ENCODE peak calls at places on chromosomes 16 and 17, in five cellular contexts. One of them, this sample, is unnamed. For H3K4me1, the result is how much of the 10 kb centered on the place peaks cover.

GRCh38 chr17:40915199-40915661 is 22.2 kb downstream of the KRT23 start:
- DNase-seq in cardiac muscle cell: peak
- DNase-seq in psoas muscle: no peak
- DNase-seq in tibial artery: no peak
- DNase-seq in heart left ventricle: no peak
- DNase-seq in this sample: no peak

GRCh38 chr16:424033-424622 is 1.3 kb upstream of the RAB11FIP3 start:
- DNase-seq in cardiac muscle cell: peak
- DNase-seq in psoas muscle: peak
- DNase-seq in tibial artery: peak
- DNase-seq in heart left ventricle: peak
- DNase-seq in this sample: no peak

GRCh38 chr17:2084129-2084765 is 29.3 kb downstream of the HIC1 start:
- DNase-seq in cardiac muscle cell: peak
- DNase-seq in psoas muscle: peak
- DNase-seq in tibial artery: peak
- DNase-seq in heart left ventricle: peak
- DNase-seq in this sample: no peak

GRCh38 chr16:15976929-15977637 is 27.7 kb downstream of the ABCC1 start:
- DNase-seq in cardiac muscle cell: peak
- DNase-seq in psoas muscle: peak
- DNase-seq in tibial artery: no peak
- DNase-seq in heart left ventricle: no peak
- DNase-seq in this sample: no peak

GRCh38 chr17:80119839-80120238 is 18.5 kb downstream of the GAA start:
- DNase-seq in cardiac muscle cell: no peak
- DNase-seq in psoas muscle: no peak
- DNase-seq in tibial artery: no peak
- DNase-seq in heart left ventricle: no peak
- DNase-seq in this sample: no peak

GRCh38 chr16:50866806-50867205 is 124.9 kb downstream of the CYLD start:
- DNase-seq in cardiac muscle cell: no peak
- DNase-seq in psoas muscle: no peak
- DNase-seq in tibial artery: no peak
- DNase-seq in heart left ventricle: no peak
- DNase-seq in this sample: no peak

GRCh38 chr17:39841202-39841601 is 22.9 kb downstream of the IKZF3 start:
- DNase-seq in cardiac muscle cell: no peak
- DNase-seq in psoas muscle: no peak
- DNase-seq in tibial artery: no peak
- DNase-seq in heart left ventricle: no peak
- DNase-seq in this sample: no peak

GRCh38 chr17:4375039-4375748 is 8.7 kb upstream of the UBE2G1 start:
- DNase-seq in cardiac muscle cell: no peak
- DNase-seq in psoas muscle: no peak
- DNase-seq in tibial artery: no peak
- DNase-seq in heart left ventricle: no peak
- DNase-seq in this sample: no peak

GRCh38 chr17:73799781-73800627 is 155.8 kb upstream of the SDK2 start:
- DNase-seq in cardiac muscle cell: no peak
- DNase-seq in psoas muscle: no peak
- DNase-seq in tibial artery: no peak
- DNase-seq in heart left ventricle: no peak
- DNase-seq in this sample: no peak

GRCh38 chr17:27733771-27734170 is 66.6 kb downstream of the NOS2 start:
- DNase-seq in cardiac muscle cell: no peak
- DNase-seq in psoas muscle: no peak
- DNase-seq in tibial artery: no peak
- DNase-seq in heart left ventricle: no peak
- DNase-seq in this sample: no peak

GRCh38 chr16:19717781-19718623 is at the start of the genes IQCK and KNOP1:
- DNase-seq in cardiac muscle cell: peak
- DNase-seq in psoas muscle: peak
- DNase-seq in tibial artery: peak
- DNase-seq in heart left ventricle: peak
- DNase-seq in this sample: peak

GRCh38 chr16:50315346-50315997 is 49.1 kb downstream of the ADCY7 start:
- DNase-seq in cardiac muscle cell: no peak
- DNase-seq in psoas muscle: no peak
- DNase-seq in tibial artery: no peak
- DNase-seq in heart left ventricle: no peak
- DNase-seq in this sample: no peak

GRCh38 chr17:74531231-74531761 is at the start of gene CD300LB:
- DNase-seq in cardiac muscle cell: no peak
- DNase-seq in psoas muscle: no peak
- DNase-seq in tibial artery: no peak
- DNase-seq in heart left ventricle: no peak
- DNase-seq in this sample: no peak

GRCh38 chr16:7097537-7097936 is 235.1 kb upstream of the RBFOX1 start:
- DNase-seq in cardiac muscle cell: no peak
- DNase-seq in psoas muscle: no peak
- DNase-seq in tibial artery: no peak
- DNase-seq in heart left ventricle: no peak
- DNase-seq in this sample: no peak

GRCh38 chr16:68444058-68444657 is 4.2 kb downstream of the SMPD3 start:
- DNase-seq in cardiac muscle cell: peak
- DNase-seq in psoas muscle: no peak
- DNase-seq in tibial artery: no peak
- DNase-seq in heart left ventricle: peak
- DNase-seq in this sample: peak

GRCh38 chr16:73058616-73059409 is 10.9 kb upstream of the ZFHX3 start:
- DNase-seq in cardiac muscle cell: peak
- DNase-seq in psoas muscle: peak
- DNase-seq in tibial artery: peak
- DNase-seq in heart left ventricle: peak
- DNase-seq in this sample: no peak

GRCh38 chr17:5583426-5584382 is 605 bp downstream of the NLRP1 start:
- DNase-seq in cardiac muscle cell: peak
- DNase-seq in psoas muscle: peak
- DNase-seq in tibial artery: peak
- DNase-seq in heart left ventricle: peak
- DNase-seq in this sample: no peak

GRCh38 chr17:56173958-56174357 is 20.7 kb downstream of the ANKFN1 start:
- DNase-seq in cardiac muscle cell: no peak
- DNase-seq in psoas muscle: peak
- DNase-seq in tibial artery: no peak
- DNase-seq in heart left ventricle: peak
- DNase-seq in this sample: no peak

GRCh38 chr17:39753514-39754160 is 15.9 kb downstream of the GRB7 start:
- DNase-seq in cardiac muscle cell: no peak
- DNase-seq in psoas muscle: peak
- DNase-seq in tibial artery: peak
- DNase-seq in heart left ventricle: peak
- DNase-seq in this sample: no peak

GRCh38 chr16:1884155-1884760 is 12.3 kb upstream of the MEIOB start:
- DNase-seq in cardiac muscle cell: peak
- DNase-seq in psoas muscle: no peak
- DNase-seq in tibial artery: no peak
- DNase-seq in heart left ventricle: no peak
- DNase-seq in this sample: no peak

GRCh38 chr17:43880420-43880991 is 26.8 kb downstream of the MPP2 start:
- DNase-seq in cardiac muscle cell: peak
- DNase-seq in psoas muscle: peak
- DNase-seq in tibial artery: no peak
- DNase-seq in heart left ventricle: no peak
- DNase-seq in this sample: no peak

GRCh38 chr16:31427441-31428276 is 501 bp downstream of the COX6A2 start:
- DNase-seq in cardiac muscle cell: peak
- DNase-seq in psoas muscle: peak
- DNase-seq in tibial artery: peak
- DNase-seq in heart left ventricle: peak
- DNase-seq in this sample: no peak

GRCh38 chr17:44105941-44106340 is 17.5 kb downstream of the HDAC5 start:
- DNase-seq in cardiac muscle cell: no peak
- DNase-seq in psoas muscle: no peak
- DNase-seq in tibial artery: no peak
- DNase-seq in heart left ventricle: no peak
- DNase-seq in this sample: no peak

GRCh38 chr16:719815-720506 is 985 bp upstream of the ANTKMT start:
- DNase-seq in cardiac muscle cell: no peak
- DNase-seq in psoas muscle: no peak
- DNase-seq in tibial artery: no peak
- DNase-seq in heart left ventricle: no peak
- DNase-seq in this sample: no peak

GRCh38 chr17:55420776-55421178 is 858 bp downstream of the MMD start:
- DNase-seq in cardiac muscle cell: peak
- DNase-seq in psoas muscle: peak
- DNase-seq in tibial artery: peak
- DNase-seq in heart left ventricle: peak
- DNase-seq in this sample: no peak

GRCh38 chr17:44467108-44467507 is 36.1 kb downstream of the GPATCH8 start:
- DNase-seq in cardiac muscle cell: no peak
- DNase-seq in psoas muscle: no peak
- DNase-seq in tibial artery: no peak
- DNase-seq in heart left ventricle: no peak
- DNase-seq in this sample: no peak

GRCh38 chr17:38869647-38870258 is at the start of gene LASP1:
- DNase-seq in cardiac muscle cell: peak
- DNase-seq in psoas muscle: peak
- DNase-seq in tibial artery: peak
- DNase-seq in heart left ventricle: peak
- DNase-seq in this sample: no peak

GRCh38 chr17:81566461-81567126 is 14.4 kb upstream of the FAAP100 start:
- DNase-seq in cardiac muscle cell: peak
- DNase-seq in psoas muscle: peak
- DNase-seq in tibial artery: peak
- DNase-seq in heart left ventricle: peak
- DNase-seq in this sample: no peak

GRCh38 chr17:1147664-1148063 is 32.1 kb downstream of the ABR start:
- DNase-seq in cardiac muscle cell: peak
- DNase-seq in psoas muscle: no peak
- DNase-seq in tibial artery: no peak
- DNase-seq in heart left ventricle: peak
- DNase-seq in this sample: no peak

GRCh38 chr17:21201874-21202273 is 12.1 kb downstream of the TMEM11 start:
- DNase-seq in cardiac muscle cell: no peak
- DNase-seq in psoas muscle: no peak
- DNase-seq in tibial artery: no peak
- DNase-seq in heart left ventricle: no peak
- DNase-seq in this sample: no peak

GRCh38 chr17:40176409-40177110 is 710 bp upstream of the RAPGEFL1 start:
- DNase-seq in cardiac muscle cell: no peak
- DNase-seq in psoas muscle: no peak
- DNase-seq in tibial artery: no peak
- DNase-seq in heart left ventricle: no peak
- DNase-seq in this sample: no peak

GRCh38 chr17:5527647-5528250 is 41.4 kb downstream of the MIS12 start:
- DNase-seq in cardiac muscle cell: no peak
- DNase-seq in psoas muscle: no peak
- DNase-seq in tibial artery: no peak
- DNase-seq in heart left ventricle: no peak
- DNase-seq in this sample: no peak

GRCh38 chr16:11665071-11665491 is 3.2 kb upstream of the SNN start:
- DNase-seq in cardiac muscle cell: no peak
- DNase-seq in psoas muscle: no peak
- DNase-seq in tibial artery: no peak
- DNase-seq in heart left ventricle: no peak
- DNase-seq in this sample: no peak

GRCh38 chr16:11655655-11656054 is 12.6 kb upstream of the SNN start:
- DNase-seq in cardiac muscle cell: no peak
- DNase-seq in psoas muscle: no peak
- DNase-seq in tibial artery: no peak
- DNase-seq in heart left ventricle: no peak
- DNase-seq in this sample: no peak

GRCh38 chr16:11662582-11662981 is 5.7 kb upstream of the SNN start:
- DNase-seq in cardiac muscle cell: no peak
- DNase-seq in psoas muscle: peak
- DNase-seq in tibial artery: no peak
- DNase-seq in heart left ventricle: no peak
- DNase-seq in this sample: no peak

GRCh38 chr16:11658896-11659708 is 9.2 kb upstream of the SNN start:
- DNase-seq in cardiac muscle cell: peak
- DNase-seq in psoas muscle: no peak
- DNase-seq in tibial artery: no peak
- DNase-seq in heart left ventricle: no peak
- DNase-seq in this sample: no peak
- H3K27ac ChIP-seq in cardiac muscle cell: no peak
- H3K27ac ChIP-seq in psoas muscle: peak
- H3K27ac ChIP-seq in tibial artery: peak
- H3K27ac ChIP-seq in heart left ventricle: no peak
- H3K27ac ChIP-seq in this sample: no peak

GRCh38 chr16:87855852-87856715 is 13.2 kb downstream of the SLC7A5 start:
- DNase-seq in cardiac muscle cell: peak
- DNase-seq in psoas muscle: peak
- DNase-seq in tibial artery: peak
- DNase-seq in heart left ventricle: peak
- DNase-seq in this sample: no peak
- H3K4me3 ChIP-seq in cardiac muscle cell: no peak
- H3K4me3 ChIP-seq in psoas muscle: peak
- H3K4me3 ChIP-seq in tibial artery: no peak
- H3K4me3 ChIP-seq in heart left ventricle: no peak
- H3K4me3 ChIP-seq in this sample: no peak

DNA sequence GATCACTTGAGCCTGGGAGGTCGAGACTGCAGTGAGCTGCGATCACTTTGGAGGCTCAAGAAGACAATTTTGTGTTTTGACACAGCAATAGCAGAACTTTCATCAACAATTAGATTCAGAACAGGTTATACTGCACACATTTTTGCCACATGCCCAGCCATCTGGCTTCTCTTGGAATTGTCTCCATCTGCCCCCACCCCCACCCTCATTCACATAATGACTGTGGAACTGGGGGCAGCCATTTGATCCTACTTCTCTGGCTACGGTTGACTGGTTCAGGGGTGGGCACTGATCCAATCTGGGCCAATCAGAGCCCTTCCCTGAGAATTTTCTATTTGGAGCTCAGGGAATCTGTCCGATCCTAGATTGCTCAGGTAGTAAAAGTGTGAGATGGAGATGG is 14.0 kb downstream of the TMEM92 start:
- DNase-seq in cardiac muscle cell: no peak
- DNase-seq in psoas muscle: peak
- DNase-seq in tibial artery: no peak
- DNase-seq in heart left ventricle: no peak
- DNase-seq in this sample: no peak
- H3K4me1 ChIP-seq in cardiac muscle cell: under half
- H3K4me1 ChIP-seq in psoas muscle: under half
- H3K4me1 ChIP-seq in tibial artery: under half
- H3K4me1 ChIP-seq in heart left ventricle: under half
- H3K4me1 ChIP-seq in this sample: under half

DNA sequence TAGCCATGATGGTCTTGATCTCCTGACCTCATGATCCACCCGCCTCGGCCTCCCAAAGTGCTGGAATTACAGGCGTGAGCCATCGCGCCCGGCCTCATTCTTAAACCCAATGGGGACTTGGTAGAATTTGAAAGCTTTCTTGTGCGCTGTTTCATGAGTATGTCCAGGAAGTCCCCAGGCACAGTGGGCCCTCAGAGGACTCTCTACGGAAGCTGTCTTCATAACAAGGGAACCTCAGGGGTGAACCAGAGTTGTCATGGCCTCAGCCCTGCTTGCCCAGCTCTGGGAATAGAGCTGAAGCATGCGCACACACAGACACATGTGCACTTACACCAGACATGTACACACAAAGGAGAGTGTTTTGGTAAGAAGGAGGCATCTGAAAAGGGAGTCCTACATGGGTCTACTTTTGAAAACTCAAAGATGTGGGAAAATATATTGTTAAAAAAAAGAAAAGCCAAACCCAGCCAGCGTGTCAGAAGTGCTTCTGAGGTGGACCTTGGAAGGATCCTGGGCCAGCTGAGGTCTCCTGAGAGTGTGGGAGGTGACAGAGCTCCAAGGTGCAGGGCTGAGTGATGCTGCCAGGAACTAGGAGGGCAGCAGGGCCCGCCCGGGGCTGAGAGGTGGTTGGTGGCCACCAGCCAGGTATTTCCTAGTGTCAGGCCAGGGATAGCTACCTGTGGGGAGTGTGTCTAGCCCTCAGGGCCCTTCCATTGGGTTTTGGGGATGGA is 54.6 kb downstream of the EPN2 start:
- DNase-seq in cardiac muscle cell: no peak
- DNase-seq in psoas muscle: no peak
- DNase-seq in tibial artery: no peak
- DNase-seq in heart left ventricle: no peak
- DNase-seq in this sample: no peak
- H3K27ac ChIP-seq in cardiac muscle cell: no peak
- H3K27ac ChIP-seq in psoas muscle: no peak
- H3K27ac ChIP-seq in tibial artery: no peak
- H3K27ac ChIP-seq in heart left ventricle: no peak
- H3K27ac ChIP-seq in this sample: no peak